ENCODE peak calls at places on chromosomes 16 and 17, in six cellular contexts. T, Z, A, I, K and V are unnamed samples.

GRCh38 chr17:44767493-44767892 is 8.7 kb downstream of the ADAM11 start:
- DNase-seq in K (no peak), Z (peak), T (no peak), A (no peak), I (no peak), V (no peak)

GRCh38 chr16:15523092-15523541 is 88.7 kb downstream of the BMERB1 start:
- DNase-seq in I (no peak), T (no peak), Z (peak), A (no peak), K (no peak), V (no peak)

GRCh38 chr16:53504161-53504663 is 1.2 kb upstream of the AKTIP start:
- DNase-seq in T (no peak), Z (peak), A (peak), K (peak), I (peak), V (no peak)

GRCh38 chr16:27067138-27067537 is 411 bp downstream of the C16orf82 start:
- DNase-seq in A (no peak), K (no peak), Z (no peak), I (no peak), T (no peak), V (no peak)

GRCh38 chr16:18932243-18932997 is 6.2 kb upstream of the SMG1 start:
- DNase-seq in A (no peak), Z (no peak), K (no peak), I (no peak), T (no peak), V (peak)

GRCh38 chr16:86814256-86814655 is 235.9 kb downstream of the FOXL1 start:
- DNase-seq in T (no peak), I (no peak), A (no peak), Z (no peak), K (no peak), V (no peak)

GRCh38 chr16:89242795-89243200 is 25.3 kb downstream of the ZNF778 start:
- DNase-seq in K (no peak), Z (no peak), I (no peak), T (no peak), A (no peak), V (no peak)

GRCh38 chr16:50878966-50879615 is 137.2 kb downstream of the CYLD start:
- DNase-seq in T (no peak), K (no peak), Z (no peak), I (no peak), A (no peak), V (no peak)

GRCh38 chr16:67463059-67463458 is 17.9 kb downstream of the ATP6V0D1 start:
- DNase-seq in I (no peak), K (no peak), A (no peak), T (no peak), Z (no peak), V (no peak)

GRCh38 chr17:987931-988330 is 8.4 kb upstream of the NXN start:
- DNase-seq in K (no peak), I (no peak), T (no peak), Z (no peak), A (no peak), V (no peak)

GRCh38 chr16:66270333-66270927 is 96.1 kb upstream of the CDH5 start:
- DNase-seq in K (peak), T (peak), Z (peak), A (peak), I (peak), V (no peak)

GRCh38 chr16:76943936-76944335 is 247.1 kb upstream of the MON1B start:
- DNase-seq in I (no peak), T (no peak), A (no peak), K (no peak), Z (no peak), V (no peak)

GRCh38 chr16:31568577-31569359 is 41.1 kb downstream of the AHSP start:
- DNase-seq in Z (no peak), T (no peak), K (no peak), A (no peak), I (peak), V (no peak)

GRCh38 chr17:58300336-58300735 is 19.6 kb upstream of the MPO start:
- DNase-seq in Z (no peak), A (no peak), K (no peak), I (no peak), T (no peak), V (no peak)

GRCh38 chr16:27475561-27475960 is 73.6 kb downstream of the IL21R start:
- DNase-seq in K (no peak), A (no peak), I (no peak), T (peak), Z (no peak), V (peak)

GRCh38 chr16:15652293-15653001 is 2.4 kb downstream of the NDE1 start:
- DNase-seq in T (no peak), K (no peak), Z (no peak), A (no peak), I (no peak), V (no peak)

GRCh38 chr17:41870627-41871026 is 5.4 kb upstream of the KLHL11 start:
- DNase-seq in T (no peak), Z (no peak), K (no peak), I (no peak), A (no peak), V (no peak)

GRCh38 chr16:79278506-79278905 is 322.0 kb downstream of the MAF start:
- DNase-seq in I (peak), Z (no peak), A (peak), T (no peak), K (peak), V (no peak)

GRCh38 chr17:50863221-50863843 is 2.8 kb downstream of the TOB1 start:
- DNase-seq in T (no peak), K (no peak), A (no peak), I (peak), Z (peak), V (no peak)

GRCh38 chr17:28174352-28175046 is 132.0 kb downstream of the NLK start:
- DNase-seq in K (no peak), T (no peak), I (peak), A (no peak), Z (no peak), V (no peak)

GRCh38 chr16:88746511-88746910 is 38.5 kb downstream of the PIEZO1 start:
- DNase-seq in K (no peak), T (no peak), A (no peak), I (no peak), Z (no peak), V (no peak)

GRCh38 chr16:4679156-4679853 is 14.1 kb upstream of the NUDT16L1 start:
- DNase-seq in A (no peak), Z (no peak), T (no peak), K (no peak), I (no peak), V (no peak)

GRCh38 chr16:66326995-66327513 is 39.4 kb upstream of the CDH5 start:
- DNase-seq in K (no peak), Z (no peak), I (no peak), T (no peak), A (no peak), V (no peak)

GRCh38 chr16:52597772-52598483 is 51.0 kb upstream of the TOX3 start:
- DNase-seq in A (no peak), Z (no peak), K (no peak), T (no peak), I (no peak), V (no peak)

GRCh38 chr17:82247175-82247823 is 18.5 kb downstream of the SLC16A3 start:
- DNase-seq in I (no peak), K (no peak), Z (peak), A (no peak), T (no peak), V (no peak)

GRCh38 chr16:50697421-50697715 is 4.0 kb downstream of the NOD2 start:
- DNase-seq in Z (no peak), T (no peak), A (no peak), I (no peak), K (no peak), V (no peak)

GRCh38 chr17:3683054-3683511 is 12.9 kb downstream of the P2RX5 start:
- DNase-seq in T (peak), K (peak), Z (peak), A (peak), I (peak), V (no peak)

GRCh38 chr16:86466695-86467406 is 43.5 kb upstream of the FOXF1 start:
- DNase-seq in T (peak), Z (no peak), I (no peak), A (no peak), K (no peak), V (no peak)